ENCODE peak calls at places on chromosomes 6 and 20, in seven cellular contexts. S is foreskin keratinocyte, U is HFFc6, I is AG04450, X is activated B cell treated with CpG ODN at 0.5 μM for 24 hours, M is AG09309, J is Caki2. O is an unnamed sample.
A peak's percentile ranks its signal among the peaks of the same experiment; 100 is the strongest.

GRCh38 chr6:157809613-157810012 is 13.4 kb upstream of the SNX9 start:
- DNase-seq in S (no peak), U (no peak), I (no peak), X (no peak), M (no peak), J (no peak), O (no peak)

GRCh38 chr6:26576929-26577719 is 19.6 kb upstream of the ABT1 start:
- DNase-seq in S (peak; percentile 85), U (peak; percentile 86), I (no peak), X (no peak), M (no peak), J (peak; percentile 46), O (no peak)

GRCh38 chr6:166058064-166058739 is 109.4 kb downstream of the TBXT start:
- DNase-seq in S (no peak), U (no peak), I (peak; percentile 11), X (no peak), M (no peak), J (no peak), O (peak; percentile 7)

GRCh38 chr6:2117447-2117846 is 128.0 kb downstream of the GMDS start:
- DNase-seq in S (no peak), U (no peak), I (no peak), X (no peak), M (no peak), J (no peak), O (no peak)

GRCh38 chr6:125913864-125914351 is 42.7 kb upstream of the HINT3 start:
- DNase-seq in S (peak; percentile 92), U (peak; percentile 94), I (peak; percentile 94), X (no peak), M (peak; percentile 98), J (peak; percentile 80), O (peak; percentile 48)

GRCh38 chr6:37256692-37257319 is 766 bp upstream of the TBC1D22B start:
- DNase-seq in S (peak; percentile 55), U (no peak), I (no peak), X (no peak), M (no peak), J (no peak), O (no peak)

GRCh38 chr6:14502551-14502950 is 385.0 kb downstream of the CD83 start:
- DNase-seq in S (peak; percentile 56), U (no peak), I (no peak), X (no peak), M (no peak), J (peak; percentile 50), O (no peak)

GRCh38 chr6:107329063-107329462 is 130.3 kb downstream of the PDSS2 start:
- DNase-seq in S (no peak), U (no peak), I (no peak), X (no peak), M (no peak), J (no peak), O (no peak)

GRCh38 chr6:2021713-2022125 is 223.7 kb downstream of the GMDS start:
- DNase-seq in S (peak; percentile 78), U (peak; percentile 43), I (peak; percentile 58), X (no peak), M (peak; percentile 84), J (peak; percentile 70), O (peak; percentile 23)

GRCh38 chr6:46419576-46420002 is 71.7 kb downstream of the RCAN2 start:
- DNase-seq in S (peak; percentile 39), U (peak; percentile 57), I (peak; percentile 15), X (no peak), M (peak; percentile 50), J (peak; percentile 39), O (peak; percentile 45)

GRCh38 chr20:50526403-50526989 is 16.3 kb downstream of the PTPN1 start:
- DNase-seq in S (no peak), U (no peak), I (no peak), X (no peak), M (no peak), J (no peak), O (no peak)

GRCh38 chr20:9028419-9028818 is 40.5 kb upstream of the PLCB4 start:
- DNase-seq in S (no peak), U (no peak), I (no peak), X (no peak), M (no peak), J (no peak), O (no peak)

GRCh38 chr6:52263709-52264320 is 19.5 kb upstream of the IL17F start:
- DNase-seq in S (peak; percentile 41), U (peak; percentile 67), I (peak; percentile 49), X (peak; percentile 33), M (peak; percentile 35), J (peak; percentile 68), O (peak; percentile 62)

GRCh38 chr20:25301357-25301920 is 53.6 kb downstream of the PYGB start:
- DNase-seq in S (no peak), U (no peak), I (no peak), X (no peak), M (no peak), J (no peak), O (no peak)

GRCh38 chr6:111985202-111985731 is 68.6 kb upstream of the CCN6 start:
- DNase-seq in S (peak; percentile 99), U (peak; percentile 93), I (peak; percentile 59), X (no peak), M (peak; percentile 79), J (no peak), O (peak; percentile 64)

GRCh38 chr20:61556116-61556515 is 304.1 kb downstream of the CDH4 start:
- DNase-seq in S (peak; percentile 87), U (peak; percentile 95), I (peak; percentile 79), X (no peak), M (peak; percentile 71), J (peak; percentile 35), O (peak; percentile 90)

GRCh38 chr6:139801571-139802321 is 427.3 kb upstream of the CITED2 start:
- DNase-seq in S (peak; percentile 14), U (no peak), I (no peak), X (no peak), M (no peak), J (peak; percentile 6), O (peak; percentile 12)

GRCh38 chr20:17505664-17506517 is 25.3 kb downstream of the BFSP1 start:
- DNase-seq in S (peak; percentile 92), U (peak; percentile 33), I (no peak), X (no peak), M (no peak), J (no peak), O (peak; percentile 25)

GRCh38 chr6:12569646-12570045 is 146.9 kb upstream of the PHACTR1 start:
- DNase-seq in S (peak; percentile 59), U (no peak), I (no peak), X (no peak), M (no peak), J (no peak), O (no peak)

GRCh38 chr6:42279966-42280629 is 62.4 kb upstream of the MRPS10 start:
- DNase-seq in S (peak; percentile 24), U (no peak), I (no peak), X (no peak), M (no peak), J (no peak), O (peak; percentile 51)

GRCh38 chr6:150490586-150490985 is 109.1 kb upstream of the PLEKHG1 start:
- DNase-seq in S (peak; percentile 52), U (no peak), I (no peak), X (no peak), M (no peak), J (peak; percentile 16), O (no peak)

GRCh38 chr6:14132244-14133220 is 15.0 kb downstream of the CD83 start:
- DNase-seq in S (no peak), U (no peak), I (no peak), X (no peak), M (no peak), J (no peak), O (no peak)

GRCh38 chr20:57667385-57667784 is 42.4 kb downstream of the PMEPA1 start:
- DNase-seq in S (no peak), U (no peak), I (no peak), X (no peak), M (no peak), J (no peak), O (no peak)

GRCh38 chr20:19964289-19965263 is 52.6 kb upstream of the NAA20 start:
- DNase-seq in S (peak; percentile 54), U (peak; percentile 74), I (peak; percentile 94), X (no peak), M (peak; percentile 67), J (peak; percentile 82), O (peak; percentile 87)

GRCh38 chr6:66421570-66421969 is 714.5 kb upstream of the EYS start:
- DNase-seq in S (no peak), U (no peak), I (no peak), X (no peak), M (no peak), J (no peak), O (no peak)

GRCh38 chr20:61702246-61702645 is 363.4 kb downstream of the TAF4 start:
- DNase-seq in S (no peak), U (no peak), I (no peak), X (no peak), M (no peak), J (no peak), O (no peak)

GRCh38 chr6:109239192-109239917 is 142.9 kb downstream of the CD164 start:
- DNase-seq in S (no peak), U (peak; percentile 26), I (no peak), X (no peak), M (no peak), J (no peak), O (no peak)

GRCh38 chr20:25865715-25866656 is 169.3 kb upstream of the ZNF337 start:
- DNase-seq in S (peak; percentile 70), U (peak; percentile 73), I (no peak), X (peak; percentile 46), M (no peak), J (peak; percentile 50), O (peak; percentile 82)

GRCh38 chr6:136784910-136785746 is 7.1 kb downstream of the MAP3K5 start:
- DNase-seq in S (no peak), U (no peak), I (no peak), X (no peak), M (no peak), J (no peak), O (no peak)

GRCh38 chr20:43590036-43590391 is 723 bp upstream of the IFT52 start:
- DNase-seq in S (no peak), U (no peak), I (no peak), X (no peak), M (no peak), J (no peak), O (no peak)

GRCh38 chr6:71419954-71420692 is 131.5 kb downstream of the OGFRL1 start:
- DNase-seq in S (no peak), U (no peak), I (no peak), X (peak; percentile 19), M (no peak), J (no peak), O (peak; percentile 60)

GRCh38 chr6:50030777-50031562 is 9.2 kb upstream of the DEFB110 start:
- DNase-seq in S (peak; percentile 26), U (no peak), I (no peak), X (no peak), M (no peak), J (peak; percentile 2), O (no peak)

GRCh38 chr20:36402708-36403107 is 96.6 kb downstream of the DLGAP4 start:
- DNase-seq in S (no peak), U (no peak), I (no peak), X (no peak), M (no peak), J (no peak), O (no peak)